ENCODE peak calls at places on chromosomes 7 and 10, in five cellular contexts. One of them, this sample, is unnamed.

GRCh38 chr7:31133497-31133896 is 81.4 kb downstream of the ADCYAP1R1 start:
- DNase-seq in iris pigment epithelial cell: no peak
- DNase-seq in osteocyte: no peak
- DNase-seq in HFF-Myc: no peak
- DNase-seq in GM04503: no peak
- DNase-seq in this sample: no peak

GRCh38 chr7:131011976-131012375 is 278.0 kb upstream of the KLF14 start:
- DNase-seq in iris pigment epithelial cell: peak
- DNase-seq in osteocyte: no peak
- DNase-seq in HFF-Myc: peak
- DNase-seq in GM04503: peak
- DNase-seq in this sample: peak

GRCh38 chr10:88154596-88155250 is 291.3 kb downstream of the PTEN start:
- DNase-seq in iris pigment epithelial cell: peak
- DNase-seq in osteocyte: no peak
- DNase-seq in HFF-Myc: peak
- DNase-seq in GM04503: peak
- DNase-seq in this sample: no peak

GRCh38 chr7:101899616-101900015 is 82.2 kb downstream of the CUX1 start:
- DNase-seq in iris pigment epithelial cell: no peak
- DNase-seq in osteocyte: no peak
- DNase-seq in HFF-Myc: no peak
- DNase-seq in GM04503: no peak
- DNase-seq in this sample: no peak

GRCh38 chr10:21705828-21706176 is 171.8 kb downstream of the MLLT10 start:
- DNase-seq in iris pigment epithelial cell: no peak
- DNase-seq in osteocyte: no peak
- DNase-seq in HFF-Myc: no peak
- DNase-seq in GM04503: no peak
- DNase-seq in this sample: no peak

GRCh38 chr10:16828731-16829175 is 11.5 kb upstream of the RSU1 start:
- DNase-seq in iris pigment epithelial cell: peak
- DNase-seq in osteocyte: no peak
- DNase-seq in HFF-Myc: peak
- DNase-seq in GM04503: peak
- DNase-seq in this sample: peak

GRCh38 chr10:62779487-62780248 is 24.9 kb upstream of the ADO start:
- DNase-seq in iris pigment epithelial cell: peak
- DNase-seq in osteocyte: no peak
- DNase-seq in HFF-Myc: no peak
- DNase-seq in GM04503: no peak
- DNase-seq in this sample: peak

GRCh38 chr10:70528726-70529362 is 50.3 kb downstream of the PALD1 start:
- DNase-seq in iris pigment epithelial cell: peak
- DNase-seq in osteocyte: no peak
- DNase-seq in HFF-Myc: no peak
- DNase-seq in GM04503: no peak
- DNase-seq in this sample: peak

GRCh38 chr10:53489783-53490182 is 717.2 kb upstream of the MBL2 start:
- DNase-seq in iris pigment epithelial cell: no peak
- DNase-seq in osteocyte: no peak
- DNase-seq in HFF-Myc: no peak
- DNase-seq in GM04503: no peak
- DNase-seq in this sample: no peak

GRCh38 chr7:132145466-132145865 is 430.8 kb downstream of the PLXNA4 start:
- DNase-seq in iris pigment epithelial cell: peak
- DNase-seq in osteocyte: no peak
- DNase-seq in HFF-Myc: no peak
- DNase-seq in GM04503: peak
- DNase-seq in this sample: peak

GRCh38 chr10:123019941-123020703 is 11.3 kb downstream of the ACADSB start:
- DNase-seq in iris pigment epithelial cell: no peak
- DNase-seq in osteocyte: no peak
- DNase-seq in HFF-Myc: no peak
- DNase-seq in GM04503: no peak
- DNase-seq in this sample: no peak

GRCh38 chr10:99115703-99116102 is 119.9 kb downstream of the HPSE2 start:
- DNase-seq in iris pigment epithelial cell: no peak
- DNase-seq in osteocyte: no peak
- DNase-seq in HFF-Myc: no peak
- DNase-seq in GM04503: no peak
- DNase-seq in this sample: no peak

GRCh38 chr7:22565315-22565811 is 65.4 kb upstream of the STEAP1B start:
- DNase-seq in iris pigment epithelial cell: peak
- DNase-seq in osteocyte: peak
- DNase-seq in HFF-Myc: no peak
- DNase-seq in GM04503: no peak
- DNase-seq in this sample: peak

GRCh38 chr10:62662471-62662870 is 142.0 kb upstream of the ADO start:
- DNase-seq in iris pigment epithelial cell: no peak
- DNase-seq in osteocyte: no peak
- DNase-seq in HFF-Myc: no peak
- DNase-seq in GM04503: no peak
- DNase-seq in this sample: no peak

GRCh38 chr7:124667312-124667711 is 98.3 kb downstream of the GPR37 start:
- DNase-seq in iris pigment epithelial cell: peak
- DNase-seq in osteocyte: no peak
- DNase-seq in HFF-Myc: no peak
- DNase-seq in GM04503: no peak
- DNase-seq in this sample: no peak

GRCh38 chr7:862157-862556 is 14.2 kb upstream of the GET4 start:
- DNase-seq in iris pigment epithelial cell: no peak
- DNase-seq in osteocyte: no peak
- DNase-seq in HFF-Myc: no peak
- DNase-seq in GM04503: no peak
- DNase-seq in this sample: no peak

GRCh38 chr10:44978570-44979280 is at the start of gene DEPP1:
- DNase-seq in iris pigment epithelial cell: peak
- DNase-seq in osteocyte: peak
- DNase-seq in HFF-Myc: no peak
- DNase-seq in GM04503: no peak
- DNase-seq in this sample: peak

GRCh38 chr7:64192148-64192704 is 14.8 kb upstream of the ZNF735 start:
- DNase-seq in iris pigment epithelial cell: no peak
- DNase-seq in osteocyte: no peak
- DNase-seq in HFF-Myc: no peak
- DNase-seq in GM04503: no peak
- DNase-seq in this sample: no peak